ENCODE peak calls at places on chromosome 3, in ten cellular contexts. R is endothelial cell, E is astrocyte of the spinal cord, C is bronchial epithelial cell, I is ovary, G is GM12865, J is tibial nerve, U is lower lobe of right lung, N is foreskin fibroblast, B is AG04450. F is an unnamed sample.

GRCh38 chr3:110123929-110124328 is 786.6 kb upstream of the DPPA4 start:
- DNase-seq in R (no peak), N (no peak), C (no peak), I (no peak), B (no peak), E (no peak), G (no peak), U (no peak), J (no peak), F (no peak)

GRCh38 chr3:49738067-49738713 is 14.4 kb upstream of the GMPPB start:
- DNase-seq in J (no peak), N (no peak), I (no peak), B (no peak), C (no peak), R (no peak), E (no peak), U (no peak), G (no peak), F (no peak)

GRCh38 chr3:123285066-123285465 is 83.3 kb downstream of the SEC22A start:
- DNase-seq in U (no peak), R (no peak), E (no peak), C (peak; percentile 54), I (no peak), J (no peak), B (no peak), N (no peak), G (no peak), F (peak; percentile 46)

GRCh38 chr3:117184574-117184973 is 475.0 kb downstream of the TUSC7 start:
- DNase-seq in J (no peak), E (peak; percentile 11), N (peak; percentile 86), R (no peak), U (no peak), I (no peak), B (no peak), C (peak; percentile 64), G (no peak), F (peak; percentile 49)

GRCh38 chr3:194397757-194398312 is 1.2 kb downstream of the GP5 start:
- DNase-seq in U (no peak), I (no peak), G (peak; percentile 35), J (no peak), R (no peak), B (no peak), N (no peak), E (peak; percentile 10), C (peak; percentile 1), F (no peak)

GRCh38 chr3:47475570-47476329 is at the start of gene SCAP:
- DNase-seq in R (peak; percentile 96), C (peak; percentile 61), B (peak; percentile 44), N (peak; percentile 97), I (peak; percentile 96), U (peak; percentile 95), G (peak; percentile 95), E (peak; percentile 75), J (peak; percentile 92), F (peak; percentile 58)

GRCh38 chr3:85259748-85260147 is 301.0 kb downstream of the CADM2 start:
- DNase-seq in I (no peak), R (no peak), J (no peak), E (no peak), B (no peak), U (no peak), N (peak; percentile 20), C (peak; percentile 44), G (no peak), F (no peak)

GRCh38 chr3:67389176-67389575 is 265.2 kb downstream of the SUCLG2 start:
- DNase-seq in E (no peak), U (no peak), C (no peak), J (no peak), I (no peak), G (peak; percentile 59), N (no peak), B (no peak), R (no peak), F (no peak)

GRCh38 chr3:8201011-8201410 is 300.6 kb upstream of the LMCD1 start:
- DNase-seq in C (no peak), E (no peak), U (no peak), R (no peak), J (no peak), I (no peak), G (no peak), N (no peak), B (no peak), F (no peak)

DNA sequence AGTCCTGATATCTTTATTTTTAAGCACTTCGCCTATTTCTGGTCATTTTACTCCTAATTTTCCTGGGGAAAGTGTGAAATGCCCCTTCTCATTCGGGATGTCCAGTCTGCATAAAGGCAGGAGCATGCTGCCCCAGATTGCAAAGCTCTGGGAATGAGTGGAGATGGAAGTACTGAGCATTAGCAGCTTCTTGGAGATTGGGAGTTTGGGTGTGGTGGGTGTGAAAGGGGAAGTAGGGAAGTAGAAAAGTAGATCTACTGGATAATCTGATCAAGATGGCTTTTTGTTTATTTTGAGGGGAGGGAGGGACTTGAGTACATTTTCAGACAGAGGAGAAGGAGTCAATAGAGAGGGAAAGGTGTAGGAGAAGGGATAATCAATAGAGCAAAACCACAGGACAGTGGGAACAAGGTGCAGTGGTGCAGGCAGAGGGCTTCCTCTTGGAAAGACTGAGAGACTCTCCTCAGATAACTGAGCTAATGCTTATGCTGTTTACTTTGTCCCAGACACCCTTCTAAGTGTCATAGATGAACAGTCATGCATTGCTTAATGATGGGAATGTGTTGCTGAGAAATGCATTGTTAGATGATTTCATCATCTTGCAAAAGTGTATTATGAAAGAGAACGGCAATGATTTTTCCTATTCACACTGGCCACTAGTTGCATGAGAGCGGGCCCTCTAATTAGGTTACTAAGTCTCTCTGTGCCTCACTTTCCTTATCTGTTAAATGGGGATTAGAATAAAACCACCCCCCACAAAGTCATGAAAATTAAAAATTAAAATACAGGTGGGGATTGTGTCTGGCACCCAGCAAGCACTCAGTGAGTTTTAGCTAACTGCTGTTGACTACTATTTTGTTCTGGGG is 45.5 kb downstream of the PHLDB2 start:
- DNase-seq in E (peak; percentile 87), N (peak; percentile 92), J (no peak), R (no peak), U (no peak), G (no peak), I (no peak), C (peak; percentile 99), B (peak; percentile 59), F (peak; percentile 89)
- TF ChIP-seq CTCF in E (no peak), N (no peak), J (no peak), R (no peak), U (no peak), G (no peak), I (no peak), C (peak; percentile 13), B (no peak), F (peak; percentile 32)

GRCh38 chr3:28334552-28334951 is 14.0 kb upstream of the ZCWPW2 start:
- DNase-seq in G (no peak), J (no peak), R (no peak), C (no peak), I (no peak), B (no peak), N (no peak), U (no peak), E (no peak), F (no peak)
- TF ChIP-seq CTCF in G (no peak), J (no peak), R (no peak), C (no peak), I (no peak), B (peak; percentile 41), N (no peak), U (no peak), E (peak; percentile 10), F (peak; percentile 65)

GRCh38 chr3:9831253-9831652 is 12.6 kb downstream of the RPUSD3 start:
- DNase-seq in I (no peak), J (no peak), N (no peak), G (no peak), R (no peak), B (no peak), E (no peak), C (no peak), U (no peak), F (no peak)

GRCh38 chr3:9825461-9826040 is 15.5 kb downstream of the TTLL3 start:
- DNase-seq in G (no peak), E (no peak), N (no peak), U (no peak), R (no peak), B (no peak), J (no peak), I (no peak), C (no peak), F (no peak)

GRCh38 chr3:9828801-9829755 is 14.7 kb downstream of the RPUSD3 start:
- DNase-seq in N (no peak), J (no peak), I (no peak), R (no peak), U (peak; percentile 38), C (no peak), G (no peak), B (no peak), E (no peak), F (no peak)

DNA sequence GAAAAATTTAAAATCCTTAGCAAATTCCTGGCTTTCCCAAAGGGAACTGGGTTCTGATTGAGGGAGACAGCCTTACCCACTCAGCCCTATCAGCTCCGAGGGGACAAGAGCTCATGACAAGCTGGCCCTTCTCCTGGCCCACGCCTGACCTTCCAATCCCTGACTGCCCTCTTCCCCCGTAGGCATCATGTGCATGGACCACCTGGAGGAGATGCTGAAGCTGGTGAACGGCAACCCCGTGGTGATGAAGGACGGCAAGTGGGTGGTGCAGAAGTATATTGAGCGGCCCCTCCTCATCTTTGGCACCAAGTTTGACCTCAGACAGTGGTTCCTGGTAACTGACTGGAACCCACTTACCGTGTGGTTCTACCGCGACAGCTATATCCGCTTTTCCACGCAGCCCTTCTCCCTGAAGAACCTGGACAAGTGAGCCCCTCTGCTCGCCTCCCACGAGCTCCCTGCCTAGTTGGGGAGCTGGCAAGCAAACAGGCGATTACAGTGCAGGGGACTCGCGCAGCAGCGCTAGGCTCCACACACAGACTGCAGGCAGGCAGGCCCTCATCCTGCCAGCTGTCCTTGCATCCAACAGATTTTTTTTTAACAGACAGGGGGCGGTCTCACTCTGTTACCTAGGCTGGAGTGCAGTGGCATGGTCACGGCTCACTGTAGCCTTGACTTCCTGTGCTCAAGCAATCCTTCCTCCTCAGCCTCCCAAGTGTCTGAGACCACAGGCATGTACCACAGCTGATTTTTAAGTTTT is 16.8 kb downstream of the RPUSD3 start:
- DNase-seq in C (peak; percentile 20), N (peak; percentile 19), J (no peak), R (peak; percentile 38), U (peak; percentile 37), I (no peak), B (no peak), E (no peak), G (peak; percentile 47), F (peak; percentile 12)
- TF ChIP-seq CTCF in C (peak; percentile 34), N (peak; percentile 10), J (no peak), R (peak; percentile 46), U (peak; percentile 24), I (no peak), B (peak; percentile 28), E (peak; percentile 8), G (peak; percentile 25), F (peak; percentile 67)

DNA sequence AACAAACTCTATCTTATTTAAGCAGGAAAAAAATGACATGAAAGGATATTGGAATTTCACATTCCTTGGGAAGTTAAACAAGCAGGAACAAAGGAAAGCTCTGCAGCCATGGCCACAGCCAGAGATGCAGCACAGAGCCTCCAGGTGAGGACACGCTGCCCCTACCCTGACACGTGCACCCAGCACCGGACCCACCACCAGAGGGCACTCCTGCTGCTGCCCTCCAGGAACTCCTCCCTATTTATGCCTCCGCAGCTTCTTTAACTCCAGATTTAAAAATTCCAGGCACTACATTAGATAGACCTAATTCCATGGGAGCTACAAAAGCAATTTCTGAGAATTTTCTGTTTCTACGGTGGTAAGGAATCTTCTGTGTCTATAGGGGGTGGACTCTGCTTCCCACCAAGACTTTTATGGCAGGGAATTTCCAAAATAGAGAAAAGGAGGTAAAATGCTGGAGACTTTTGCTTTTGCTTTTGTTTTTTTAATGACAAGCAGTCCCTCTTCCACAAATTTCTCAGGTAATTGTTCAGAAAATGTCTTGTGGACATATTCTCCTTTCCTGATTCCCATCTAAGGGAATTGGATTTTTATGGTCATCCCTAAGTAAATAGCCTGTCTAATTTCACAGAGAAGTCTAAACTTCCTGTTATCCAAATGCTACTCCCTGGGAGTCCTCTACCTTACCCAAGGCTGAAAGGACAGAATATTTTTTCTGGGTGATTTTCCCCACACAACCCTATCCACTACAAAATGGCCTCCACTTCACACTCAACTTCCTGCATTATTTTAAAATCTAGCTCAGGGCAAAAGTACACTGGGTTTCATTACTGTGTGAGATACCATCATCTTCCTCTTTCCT is 77.3 kb upstream of the ABI3BP start:
- DNase-seq in R (peak; percentile 65), I (no peak), J (no peak), B (no peak), C (no peak), G (peak; percentile 75), U (peak; percentile 78), N (peak; percentile 36), E (peak; percentile 2), F (no peak)
- TF ChIP-seq CTCF in R (peak; percentile 72), I (no peak), J (peak; percentile 25), B (peak; percentile 58), C (peak; percentile 57), G (peak; percentile 90), U (peak; percentile 79), N (peak; percentile 55), E (peak; percentile 49), F (peak; percentile 76)

F was measured in HFFc6.